ENCODE peak calls at places on chromosomes 2 and 18, in ten cellular contexts. W is A549, M is ovary, U is Panc1, P is left lung, D is right atrium auricular region, Z is heart right ventricle, Q is neural progenitor cell, B is MM.1S, A is tibial artery. Y is an unnamed sample.

GRCh38 chr2:118309201-118310015 is 221.1 kb downstream of the INSIG2 start:
- DNase-seq in W (no peak), M (no peak), U (no peak), P (no peak), D (no peak), Z (no peak), Q (peak; percentile 14), B (no peak), A (no peak), Y (no peak)

GRCh38 chr18:70420151-70420898 is 131.5 kb downstream of the SOCS6 start:
- DNase-seq in W (peak; percentile 66), M (no peak), U (peak; percentile 71), P (no peak), D (no peak), Z (no peak), Q (no peak), B (no peak), A (no peak), Y (no peak)

GRCh38 chr2:11829947-11830707 is 83.7 kb downstream of the LPIN1 start:
- DNase-seq in W (peak; percentile 79), M (peak; percentile 72), U (peak; percentile 89), P (peak; percentile 81), D (peak; percentile 77), Z (peak; percentile 69), Q (peak; percentile 90), B (peak; percentile 85), A (peak; percentile 81), Y (peak; percentile 89)

GRCh38 chr2:234699456-234699855 is 202.6 kb upstream of the ARL4C start:
- DNase-seq in W (no peak), M (no peak), U (no peak), P (no peak), D (peak; percentile 48), Z (no peak), Q (no peak), B (no peak), A (no peak), Y (no peak)

GRCh38 chr18:48905541-48905940 is 45.2 kb downstream of the SMAD7 start:
- DNase-seq in W (no peak), M (no peak), U (no peak), P (no peak), D (no peak), Z (no peak), Q (no peak), B (no peak), A (no peak), Y (no peak)

GRCh38 chr2:60484080-60484737 is 69.2 kb downstream of the BCL11A start:
- DNase-seq in W (no peak), M (no peak), U (no peak), P (no peak), D (no peak), Z (peak; percentile 31), Q (peak; percentile 22), B (peak; percentile 73), A (no peak), Y (peak; percentile 29)

GRCh38 chr18:62788891-62789290 is 73.5 kb downstream of the PHLPP1 start:
- DNase-seq in W (no peak), M (no peak), U (no peak), P (no peak), D (no peak), Z (no peak), Q (no peak), B (no peak), A (no peak), Y (no peak)

GRCh38 chr2:163736433-163737168 is 793 bp upstream of the FIGN start:
- DNase-seq in W (peak; percentile 63), M (peak; percentile 76), U (no peak), P (peak; percentile 34), D (peak; percentile 59), Z (peak; percentile 34), Q (peak; percentile 92), B (peak; percentile 32), A (peak; percentile 76), Y (no peak)

GRCh38 chr18:54531402-54532065 is 59.5 kb upstream of the DYNAP start:
- DNase-seq in W (no peak), M (no peak), U (no peak), P (no peak), D (no peak), Z (no peak), Q (no peak), B (no peak), A (no peak), Y (no peak)

GRCh38 chr18:40133253-40133652 is 1821.8 kb upstream of the PIK3C3 start:
- DNase-seq in W (no peak), M (no peak), U (no peak), P (no peak), D (no peak), Z (no peak), Q (no peak), B (no peak), A (no peak), Y (no peak)

GRCh38 chr18:76380791-76381405 is 114.1 kb downstream of the ZNF516 start:
- DNase-seq in W (peak; percentile 38), M (peak; percentile 75), U (no peak), P (no peak), D (no peak), Z (no peak), Q (peak; percentile 72), B (peak; percentile 36), A (peak; percentile 28), Y (no peak)

GRCh38 chr2:45283764-45284620 is 274.7 kb upstream of the SIX2 start:
- DNase-seq in W (peak; percentile 54), M (no peak), U (peak; percentile 52), P (no peak), D (no peak), Z (no peak), Q (no peak), B (no peak), A (peak; percentile 78), Y (no peak)

GRCh38 chr2:140998577-140998976 is 1132.2 kb downstream of the LRP1B start:
- DNase-seq in W (no peak), M (no peak), U (no peak), P (no peak), D (no peak), Z (no peak), Q (no peak), B (no peak), A (no peak), Y (no peak)

DNA sequence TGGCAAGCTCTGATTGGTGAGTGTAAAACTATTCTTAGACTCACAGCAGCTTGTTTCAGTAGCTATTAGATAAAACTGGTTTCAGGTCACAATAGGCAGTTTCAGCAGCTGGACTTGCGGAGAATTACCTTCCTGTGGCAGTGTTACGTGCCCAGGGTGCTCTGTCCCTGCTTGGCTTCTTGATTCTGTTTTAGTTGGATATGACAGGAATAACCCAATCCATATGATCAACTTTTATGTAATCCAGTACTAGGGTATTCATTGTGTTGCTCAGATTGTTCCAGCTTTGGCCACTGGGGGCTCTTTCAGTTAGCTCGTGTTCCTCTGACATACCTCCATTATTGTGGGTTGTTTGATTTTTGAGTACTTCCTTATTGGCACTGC is 43.1 kb downstream of the INPP4A start:
- DNase-seq in W (peak; percentile 41), M (peak; percentile 26), U (peak; percentile 20), P (no peak), D (no peak), Z (no peak), Q (peak; percentile 31), B (peak; percentile 96), A (no peak), Y (no peak)
- TF ChIP-seq CTCF in W (peak; percentile 34), M (no peak), U (peak; percentile 68), P (peak; percentile 55), D (peak; percentile 58), Z (peak; percentile 42), Q (peak; percentile 61), B (peak; percentile 63), A (peak; percentile 27), Y (peak; percentile 57)

DNA sequence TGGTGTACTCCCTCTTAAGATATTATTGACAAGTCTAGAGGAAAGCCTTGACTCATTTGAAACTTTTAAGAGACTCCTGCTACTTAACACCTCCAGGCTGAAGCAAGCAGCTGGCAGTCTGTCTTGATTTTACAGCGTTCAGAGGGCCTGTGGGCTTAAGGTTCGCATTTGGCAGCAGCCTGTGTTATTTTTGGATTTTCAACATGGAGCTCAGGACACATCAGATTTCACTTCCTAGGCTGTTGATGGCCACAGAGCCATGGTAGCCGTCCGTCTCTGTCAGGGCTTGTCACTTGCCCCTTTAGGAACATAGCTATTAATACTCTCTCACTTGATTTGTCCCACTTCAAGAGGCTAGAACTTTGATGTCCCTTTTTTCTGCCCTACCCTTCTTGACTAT is 73.6 kb downstream of the VWA3B start:
- DNase-seq in W (no peak), M (no peak), U (no peak), P (no peak), D (no peak), Z (peak; percentile 62), Q (no peak), B (no peak), A (peak; percentile 76), Y (no peak)
- H3K27ac ChIP-seq in W (no peak overlapping the region), M (no peak overlapping the region), U (no peak overlapping the region), P (no peak overlapping the region), D (peak overlapping the region; percentile 89), Z (peak overlapping the region; percentile 81), Q (no peak overlapping the region), B (no peak overlapping the region), A (peak overlapping the region; percentile 78), Y (no peak overlapping the region)

GRCh38 chr18:13339653-13340052 is 121.1 kb downstream of the LDLRAD4 start:
- DNase-seq in W (no peak), M (no peak), U (no peak), P (no peak), D (no peak), Z (no peak), Q (no peak), B (no peak), A (no peak), Y (no peak)
- H3K9me3 ChIP-seq in W (peaks cover 4% of the 10 kb centered on the region), M (no peaks in the 10 kb centered on the region), U (peaks cover 6% of the 10 kb centered on the region), P (no peaks in the 10 kb centered on the region), D (peaks cover 19% of the 10 kb centered on the region), Z (peaks cover 15% of the 10 kb centered on the region), Q (peaks cover 4% of the 10 kb centered on the region), B (no peaks in the 10 kb centered on the region), A (peaks cover 6% of the 10 kb centered on the region), Y (no peaks in the 10 kb centered on the region)

GRCh38 chr2:204051476-204051875 is 114.9 kb downstream of the ICOS start:
- DNase-seq in W (peak; percentile 8), M (no peak), U (no peak), P (no peak), D (no peak), Z (no peak), Q (peak; percentile 21), B (no peak), A (no peak), Y (no peak)
- TF ChIP-seq CTCF in W (no peak), M (no peak), U (peak; percentile 38), P (no peak), D (no peak), Z (no peak), Q (peak; percentile 47), B (peak; percentile 22), A (no peak), Y (no peak)

DNA sequence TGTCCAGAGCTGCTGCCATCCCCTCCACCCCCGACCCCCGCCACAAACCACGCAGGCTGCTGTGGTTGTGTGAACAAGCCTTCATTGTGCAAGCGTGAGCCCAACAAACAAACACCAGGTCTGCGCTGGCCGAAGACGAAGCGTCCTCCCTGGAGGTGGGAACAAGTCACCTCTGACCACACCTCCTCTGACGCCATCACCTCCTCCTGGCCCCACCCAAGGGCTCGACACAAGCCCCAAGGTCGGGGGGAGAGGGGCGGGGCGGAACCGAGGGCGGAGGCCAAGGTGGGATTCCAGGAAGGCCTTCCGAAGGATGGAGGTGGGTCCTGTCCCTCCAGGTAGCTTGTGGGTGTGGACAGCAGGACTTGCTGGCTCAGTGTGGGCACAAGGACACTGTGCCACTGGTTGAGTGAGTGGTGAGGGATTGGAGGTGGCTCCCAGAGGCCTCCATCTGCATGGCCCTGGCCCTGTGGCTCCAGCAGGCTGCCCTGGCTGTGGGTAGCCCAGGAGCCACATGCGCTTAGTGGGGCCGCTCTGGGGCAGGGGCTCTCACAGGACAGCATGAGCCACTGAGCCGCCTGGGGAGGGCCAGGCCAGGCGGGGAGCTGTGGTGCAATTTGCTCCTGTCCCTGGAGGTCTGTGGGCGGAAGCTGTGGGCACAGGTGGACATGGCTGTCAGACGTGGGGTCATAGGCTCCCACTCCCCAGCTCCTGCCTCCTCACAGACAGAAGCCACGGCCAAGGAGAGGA is 7.4 kb upstream of the GPR17 start:
- DNase-seq in W (no peak), M (no peak), U (no peak), P (no peak), D (no peak), Z (no peak), Q (peak; percentile 17), B (no peak), A (no peak), Y (no peak)
- H3K27ac ChIP-seq in W (peak overlapping the region; percentile 58), M (no peak overlapping the region), U (no peak overlapping the region), P (peak overlapping the region; percentile 92), D (peak overlapping the region; percentile 80), Z (peak overlapping the region; percentile 89), Q (no peak overlapping the region), B (no peak overlapping the region), A (peak overlapping the region; percentile 81), Y (no peak overlapping the region)